ENCODE peak calls at places on chromosome 1, in nine cellular contexts. L is Right ventricle myocardium superior, X is NCI-H748 treated with DMSO at 0.1 percent for 48 hours, P is colonic mucosa, V is NCI-H1105, F is T-cell, C is neuronal stem cell, G is non-pigmented ciliary epithelial cell, S is HuH-7.5. U is an unnamed sample.

GRCh38 chr1:204104331-204105222 is 31.7 kb downstream of the SOX13 start:
- DNase-seq in L (peak; percentile 58), X (no peak), P (peak; percentile 81), V (no peak), F (no peak), C (no peak), G (no peak), S (peak; percentile 70), U (no peak)

GRCh38 chr1:14487671-14488070 is 110.8 kb upstream of the KAZN start:
- DNase-seq in L (no peak), X (no peak), P (no peak), V (no peak), F (no peak), C (no peak), G (no peak), S (no peak), U (no peak)

GRCh38 chr1:53462213-53462612 is 3.0 kb downstream of the DMRTB1 start:
- DNase-seq in L (no peak), X (no peak), P (no peak), V (no peak), F (no peak), C (no peak), G (no peak), S (no peak), U (no peak)

GRCh38 chr1:191348328-191348727 is 809.9 kb upstream of the RGS18 start:
- DNase-seq in L (no peak), X (no peak), P (no peak), V (no peak), F (no peak), C (no peak), G (no peak), S (no peak), U (no peak)

GRCh38 chr1:19557609-19558051 is 72.3 kb upstream of the CAPZB start:
- DNase-seq in L (no peak), X (no peak), P (no peak), V (no peak), F (no peak), C (no peak), G (no peak), S (no peak), U (no peak)

GRCh38 chr1:203099760-203100159 is 13.9 kb upstream of the MYOG start:
- DNase-seq in L (no peak), X (no peak), P (no peak), V (no peak), F (no peak), C (no peak), G (no peak), S (no peak), U (no peak)

GRCh38 chr1:114820392-114820791 is 34.3 kb upstream of the SYCP1 start:
- DNase-seq in L (no peak), X (no peak), P (no peak), V (no peak), F (no peak), C (no peak), G (no peak), S (no peak), U (no peak)

GRCh38 chr1:19343617-19344350 is 31.7 kb downstream of the SLC66A1 start:
- DNase-seq in L (peak; percentile 37), X (no peak), P (no peak), V (no peak), F (no peak), C (no peak), G (no peak), S (no peak), U (no peak)

GRCh38 chr1:245856944-245857531 is 650.0 kb downstream of the SMYD3 start:
- DNase-seq in L (no peak), X (no peak), P (no peak), V (no peak), F (no peak), C (no peak), G (peak; percentile 90), S (no peak), U (no peak)

GRCh38 chr1:228494970-228495853 is 8.0 kb downstream of the RNF187 start:
- DNase-seq in L (no peak), X (no peak), P (no peak), V (no peak), F (no peak), C (no peak), G (no peak), S (no peak), U (no peak)

GRCh38 chr1:193242000-193242399 is 55.6 kb upstream of the B3GALT2 start:
- DNase-seq in L (no peak), X (no peak), P (no peak), V (no peak), F (no peak), C (no peak), G (no peak), S (no peak), U (no peak)

GRCh38 chr1:78045850-78046778 is at the start of gene GIPC2:
- DNase-seq in L (peak; percentile 58), X (peak; percentile 21), P (peak; percentile 75), V (no peak), F (peak; percentile 24), C (peak; percentile 18), G (no peak), S (peak; percentile 41), U (peak; percentile 18)

GRCh38 chr1:153474349-153474748 is 13.9 kb upstream of the S100A7 start:
- DNase-seq in L (no peak), X (no peak), P (no peak), V (no peak), F (no peak), C (no peak), G (no peak), S (no peak), U (no peak)

GRCh38 chr1:233599542-233600073 is 14.3 kb upstream of the KCNK1 start:
- DNase-seq in L (no peak), X (no peak), P (no peak), V (no peak), F (no peak), C (no peak), G (no peak), S (no peak), U (no peak)

GRCh38 chr1:175885247-175885646 is 141.9 kb upstream of the TNR start:
- DNase-seq in L (no peak), X (no peak), P (no peak), V (no peak), F (no peak), C (no peak), G (no peak), S (no peak), U (no peak)

GRCh38 chr1:236753554-236753953 is 41.5 kb upstream of the MTR start:
- DNase-seq in L (no peak), X (no peak), P (no peak), V (peak; percentile 0), F (no peak), C (peak; percentile 18), G (no peak), S (peak; percentile 25), U (peak; percentile 13)

GRCh38 chr1:226626577-226626956 is 78.0 kb downstream of the STUM start:
- DNase-seq in L (peak; percentile 84), X (no peak), P (peak; percentile 65), V (no peak), F (peak; percentile 68), C (peak; percentile 57), G (no peak), S (peak; percentile 60), U (no peak)

GRCh38 chr1:9075023-9075422 is 5.6 kb upstream of the SLC2A5 start:
- DNase-seq in L (no peak), X (no peak), P (no peak), V (no peak), F (no peak), C (no peak), G (no peak), S (no peak), U (no peak)

GRCh38 chr1:47549532-47549931 is 111.7 kb downstream of the FOXD2 start:
- DNase-seq in L (no peak), X (no peak), P (no peak), V (no peak), F (no peak), C (no peak), G (no peak), S (no peak), U (no peak)

GRCh38 chr1:197463142-197463541 is 195.1 kb downstream of the CRB1 start:
- DNase-seq in L (no peak), X (peak; percentile 61), P (no peak), V (no peak), F (no peak), C (no peak), G (no peak), S (no peak), U (peak; percentile 41)

GRCh38 chr1:115507256-115507589 is 134.5 kb upstream of the VANGL1 start:
- DNase-seq in L (no peak), X (no peak), P (no peak), V (no peak), F (no peak), C (peak; percentile 26), G (no peak), S (peak; percentile 5), U (no peak)

GRCh38 chr1:2476066-2476999 is at the start of gene PLCH2:
- DNase-seq in L (no peak), X (no peak), P (no peak), V (no peak), F (no peak), C (no peak), G (no peak), S (no peak), U (no peak)

GRCh38 chr1:45796381-45796780 is 7.0 kb upstream of the MAST2 start:
- DNase-seq in L (no peak), X (no peak), P (no peak), V (no peak), F (no peak), C (no peak), G (no peak), S (no peak), U (no peak)

GRCh38 chr1:76294470-76295194 is 220.1 kb downstream of the ST6GALNAC3 start:
- DNase-seq in L (no peak), X (peak; percentile 42), P (no peak), V (no peak), F (no peak), C (no peak), G (no peak), S (no peak), U (no peak)

GRCh38 chr1:110210604-110211502 is 739 bp downstream of the KCNC4 start:
- DNase-seq in L (peak; percentile 65), X (peak; percentile 27), P (peak; percentile 71), V (peak; percentile 51), F (peak; percentile 48), C (no peak), G (no peak), S (peak; percentile 70), U (no peak)

GRCh38 chr1:233904979-233905415 is 521 bp downstream of the SLC35F3 start:
- DNase-seq in L (no peak), X (no peak), P (no peak), V (no peak), F (no peak), C (no peak), G (no peak), S (no peak), U (no peak)

GRCh38 chr1:186617860-186618780 is 62.1 kb downstream of the PTGS2 start:
- DNase-seq in L (peak; percentile 73), X (no peak), P (peak; percentile 58), V (peak; percentile 19), F (peak; percentile 29), C (no peak), G (no peak), S (no peak), U (peak; percentile 54)

GRCh38 chr1:227447531-227447990 is 115.8 kb upstream of the ZNF678 start:
- DNase-seq in L (peak; percentile 71), X (no peak), P (no peak), V (no peak), F (no peak), C (no peak), G (no peak), S (no peak), U (no peak)

GRCh38 chr1:46489638-46490602 is at the start of gene DMBX1:
- DNase-seq in L (no peak), X (peak; percentile 51), P (peak; percentile 65), V (peak; percentile 51), F (no peak), C (no peak), G (no peak), S (peak; percentile 93), U (peak; percentile 44)

GRCh38 chr1:39632491-39633417 is 6.7 kb downstream of the HEYL start:
- DNase-seq in L (peak; percentile 85), X (peak; percentile 82), P (peak; percentile 37), V (no peak), F (no peak), C (peak; percentile 66), G (no peak), S (no peak), U (no peak)

GRCh38 chr1:171126504-171126903 is 35.8 kb downstream of the FMO3 start:
- DNase-seq in L (peak; percentile 82), X (no peak), P (no peak), V (no peak), F (no peak), C (no peak), G (no peak), S (no peak), U (no peak)